ENCODE peak calls at places on chromosomes 6 and 20, in eight cellular contexts. Z is transverse colon, J is MM.1S, P is colonic mucosa, S is fibroblast of lung, L is GM13976, I is AG04450, Q is right lobe of liver. R is an unnamed sample.

GRCh38 chr6:33726696-33727095 is 15.2 kb upstream of the UQCC2 start:
- DNase-seq in J (no peak), I (no peak), L (no peak), S (no peak), P (no peak), Z (no peak), Q (no peak), R (no peak)

GRCh38 chr6:160791981-160792418 is 90.0 kb downstream of the PLG start:
- DNase-seq in Z (no peak), L (no peak), P (no peak), J (no peak), I (no peak), S (no peak), Q (no peak), R (peak; percentile 16)

GRCh38 chr6:33962673-33963072 is 158.9 kb upstream of the MLN start:
- DNase-seq in L (no peak), Z (no peak), P (no peak), Q (no peak), I (no peak), J (no peak), S (no peak), R (no peak)

GRCh38 chr6:26195376-26195923 is 108.2 kb downstream of the HFE start:
- DNase-seq in I (peak; percentile 86), S (peak; percentile 97), Z (peak; percentile 93), L (peak; percentile 73), Q (peak; percentile 93), P (peak; percentile 94), J (peak; percentile 95), R (peak; percentile 81)

GRCh38 chr6:49410564-49410963 is 52.5 kb downstream of the MMUT start:
- DNase-seq in J (no peak), I (no peak), Z (no peak), S (no peak), Q (no peak), L (no peak), P (no peak), R (no peak)

GRCh38 chr20:13839421-13840092 is 54.7 kb downstream of the NDUFAF5 start:
- DNase-seq in P (no peak), Q (no peak), S (peak; percentile 34), Z (no peak), J (no peak), I (no peak), L (no peak), R (no peak)

GRCh38 chr6:135163440-135163738 is 17.7 kb upstream of the MYB start:
- DNase-seq in I (no peak), Q (no peak), L (peak; percentile 46), S (no peak), Z (no peak), J (peak; percentile 76), P (no peak), R (no peak)

GRCh38 chr20:39291301-39291700 is 329.2 kb downstream of the DHX35 start:
- DNase-seq in P (no peak), L (no peak), S (peak; percentile 15), I (no peak), Q (no peak), J (no peak), Z (no peak), R (no peak)

GRCh38 chr6:39377530-39377929 is 55.0 kb upstream of the KCNK16 start:
- DNase-seq in J (peak; percentile 53), Z (peak; percentile 73), P (peak; percentile 49), I (no peak), S (peak; percentile 81), L (peak; percentile 47), Q (peak; percentile 46), R (peak; percentile 59)

GRCh38 chr6:24882295-24882694 is 53.5 kb downstream of the RIPOR2 start:
- DNase-seq in S (peak; percentile 36), Z (no peak), J (no peak), I (peak; percentile 26), P (no peak), L (no peak), Q (no peak), R (no peak)
- TF ChIP-seq CTCF in S (no peak), Z (no peak), J (no peak), I (peak; percentile 38), P (no peak), L (no peak), Q (no peak), R (no peak)

GRCh38 chr20:4920655-4921054 is 80.7 kb downstream of the SLC23A2 start:
- DNase-seq in I (no peak), J (no peak), Z (no peak), S (no peak), L (no peak), P (no peak), Q (no peak), R (no peak)

GRCh38 chr20:4918473-4918872 is 82.8 kb downstream of the SLC23A2 start:
- DNase-seq in I (no peak), P (no peak), S (no peak), L (no peak), Z (peak; percentile 38), J (peak; percentile 84), Q (no peak), R (no peak)

GRCh38 chr20:4920131-4920530 is 81.2 kb downstream of the SLC23A2 start:
- DNase-seq in S (no peak), P (no peak), I (no peak), J (no peak), L (no peak), Q (no peak), Z (no peak), R (no peak)

GRCh38 chr20:4916991-4917881 is 84.1 kb downstream of the SLC23A2 start:
- DNase-seq in S (no peak), Q (no peak), I (no peak), L (no peak), Z (no peak), J (no peak), P (no peak), R (no peak)

DNA sequence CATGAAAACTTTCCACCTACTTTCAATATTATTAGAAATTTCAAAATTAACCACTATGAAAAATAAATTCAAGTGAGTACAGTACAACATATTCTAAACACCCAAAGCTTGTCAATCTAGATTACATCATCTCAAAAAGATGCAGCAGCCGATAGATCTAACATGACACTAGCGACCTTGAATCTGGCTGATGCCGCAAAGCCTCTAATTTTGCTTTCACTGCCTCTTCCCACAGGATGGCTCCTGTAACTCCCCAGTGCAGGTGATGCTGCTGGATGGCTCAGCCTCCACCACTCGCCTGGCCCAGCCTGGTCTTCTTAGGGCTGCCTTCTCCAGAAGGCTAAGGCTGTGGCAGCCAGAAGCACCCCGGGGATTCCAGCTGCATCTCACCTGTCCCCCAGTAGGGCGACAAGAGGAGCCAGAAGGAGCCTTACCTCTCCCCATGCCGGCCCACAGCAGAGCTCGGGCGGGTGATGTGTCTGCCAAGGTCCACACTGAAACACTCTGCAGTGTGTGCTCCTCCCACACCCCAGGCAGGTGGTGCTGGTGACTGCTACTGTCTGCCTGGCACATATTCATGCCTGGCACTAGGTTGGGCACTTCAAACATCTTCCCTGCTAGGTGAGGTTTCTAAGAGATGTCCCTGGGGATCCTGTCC is 82.1 kb downstream of the SLC23A2 start:
- DNase-seq in Z (no peak), S (no peak), Q (peak; percentile 69), L (no peak), I (no peak), P (no peak), J (peak; percentile 40), R (no peak)
- TF ChIP-seq CTCF in Z (no peak), S (no peak), Q (peak; percentile 26), L (no peak), I (no peak), P (no peak), J (no peak), R (no peak)

GRCh38 chr6:38012573-38012972 is 193.0 kb downstream of the ZFAND3 start:
- DNase-seq in Q (no peak), S (peak; percentile 77), I (peak; percentile 27), J (peak; percentile 11), L (peak; percentile 56), P (no peak), Z (no peak), R (peak; percentile 54)
- TF ChIP-seq CTCF in Q (peak; percentile 63), S (peak; percentile 68), I (peak; percentile 80), J (peak; percentile 46), L (peak; percentile 60), P (peak; percentile 25), Z (peak; percentile 42), R (peak; percentile 85)

GRCh38 chr20:41670631-41671030 is 52.5 kb upstream of the CHD6 start:
- DNase-seq in L (no peak), S (no peak), Z (no peak), Q (no peak), J (no peak), P (no peak), I (no peak), R (no peak)
- TF ChIP-seq CTCF in L (no peak), S (no peak), Z (no peak), Q (no peak), J (no peak), P (no peak), I (no peak), R (no peak)

R was measured in Calu3.